ENCODE peak calls at places on chromosome 18, in six cellular contexts. S is A549, I is K562, N is endothelial cell of umbilical vein, G is HepG2, T is GM12878. H is an unnamed sample.

GRCh38 chr18:12862467-12862866 is 21.6 kb downstream of the PTPN2 start:
- DNase-seq in S (no peak), I (no peak), N (no peak), G (no peak), T (no peak), H (no peak)

GRCh38 chr18:31250902-31251301 is 67.1 kb upstream of the DSG1 start:
- DNase-seq in S (no peak), I (no peak), N (no peak), G (no peak), T (no peak), H (no peak)

GRCh38 chr18:72727038-72727690 is 140.6 kb downstream of the NETO1 start:
- DNase-seq in S (no peak), I (no peak), N (no peak), G (no peak), T (no peak), H (no peak)

GRCh38 chr18:34522627-34523026 is 187.5 kb upstream of the DTNA start:
- DNase-seq in S (no peak), I (no peak), N (peak), G (no peak), T (no peak), H (no peak)

GRCh38 chr18:76349067-76349715 is 145.9 kb downstream of the ZNF516 start:
- DNase-seq in S (peak), I (peak), N (peak), G (peak), T (no peak), H (peak)

GRCh38 chr18:66795011-66795410 is 191.1 kb upstream of the CDH19 start:
- DNase-seq in S (no peak), I (no peak), N (no peak), G (no peak), T (no peak), H (no peak)

GRCh38 chr18:33116376-33116775 is 324.1 kb downstream of the CCDC178 start:
- DNase-seq in S (no peak), I (no peak), N (peak), G (no peak), T (no peak), H (peak)

GRCh38 chr18:44601447-44601846 is 79.2 kb upstream of the SETBP1 start:
- DNase-seq in S (no peak), I (no peak), N (peak), G (no peak), T (no peak), H (no peak)

GRCh38 chr18:70621710-70622109 is 332.9 kb downstream of the SOCS6 start:
- DNase-seq in S (no peak), I (no peak), N (no peak), G (no peak), T (no peak), H (peak)

GRCh38 chr18:59268722-59269562 is 4.3 kb downstream of the RAX start:
- DNase-seq in S (peak), I (peak), N (no peak), G (peak), T (no peak), H (peak)

GRCh38 chr18:50839341-50839740 is 19.5 kb upstream of the MRO start:
- DNase-seq in S (no peak), I (no peak), N (no peak), G (no peak), T (no peak), H (no peak)

GRCh38 chr18:63775166-63775730 is at the start of gene SERPINB7:
- DNase-seq in S (peak), I (no peak), N (no peak), G (no peak), T (no peak), H (no peak)

GRCh38 chr18:2994603-2995432 is 18.1 kb downstream of the LPIN2 start:
- DNase-seq in S (no peak), I (peak), N (no peak), G (no peak), T (no peak), H (no peak)
- TF ChIP-seq POLR2A in S (no peak), I (no peak), N (no peak), G (no peak), T (no peak), H (no peak)

GRCh38 chr18:26489881-26490280 is 58.5 kb downstream of the KCTD1 start:
- DNase-seq in S (no peak), I (no peak), N (no peak), G (no peak), T (no peak), H (no peak)
- H3K4me3 ChIP-seq in S (no peak), I (no peak), N (no peak), G (no peak), T (no peak), H (no peak)

GRCh38 chr18:48803951-48804855 is 146.6 kb downstream of the SMAD7 start:
- DNase-seq in S (no peak), I (no peak), N (no peak), G (no peak), T (no peak), H (no peak)
- TF ChIP-seq MYC in S (no peak), I (no peak), N (no peak), G (no peak), T (no peak), H (no peak)

DNA sequence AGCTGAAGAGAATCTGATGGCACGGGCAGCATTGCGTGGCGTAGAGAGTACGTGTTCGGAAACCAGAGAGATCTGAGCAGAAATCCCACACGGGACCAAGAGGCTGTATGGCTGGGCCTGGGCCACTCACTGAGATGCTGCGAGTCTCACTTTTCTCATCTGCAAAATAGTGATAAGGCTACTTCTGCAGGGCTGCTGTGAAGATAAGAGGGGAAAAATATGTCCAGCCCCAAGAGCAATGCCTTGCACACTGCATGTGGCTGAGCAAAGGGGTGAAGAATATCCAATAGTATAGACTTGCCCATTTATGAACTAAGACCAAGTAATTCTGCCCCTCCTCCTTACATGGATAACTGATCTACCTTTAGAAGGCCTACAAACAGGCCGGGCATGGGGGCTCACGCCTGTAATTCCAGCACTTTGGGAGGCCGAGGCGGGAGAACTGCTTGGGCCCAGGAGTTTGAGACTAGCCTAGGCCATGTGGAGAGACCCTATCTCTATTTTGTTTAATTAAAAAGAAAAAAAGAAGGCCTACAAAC is 3.1 kb downstream of the FECH start:
- DNase-seq in S (no peak), I (peak), N (no peak), G (no peak), T (no peak), H (no peak)
- TF ChIP-seq POLR2A in S (no peak), I (no peak), N (no peak), G (no peak), T (no peak), H (no peak)

H was measured in NB4.